ENCODE peak calls at places on chromosomes 4 and X, in five cellular contexts. W is left lung, M is uterus, C is heart right ventricle, V is thyroid gland. U is an unnamed sample.

GRCh38 chrX:16213970-16214369 is 46.7 kb downstream of the MAGEB17 start:
- DNase-seq in M (no peak), W (no peak), V (no peak), C (no peak), U (no peak)

GRCh38 chr4:127586922-127587571 is 45.7 kb upstream of the INTU start:
- DNase-seq in V (peak; percentile 8), C (no peak), W (no peak), M (no peak), U (no peak)

GRCh38 chrX:81206471-81206870 is 4.6 kb downstream of the SH3BGRL start:
- DNase-seq in V (no peak), W (no peak), C (no peak), M (no peak), U (no peak)

GRCh38 chrX:115467961-115468360 is 93.0 kb upstream of the PLS3 start:
- DNase-seq in C (no peak), V (no peak), W (no peak), M (no peak), U (no peak)

GRCh38 chrX:41922125-41922521 is 1.2 kb downstream of the CASK start:
- DNase-seq in V (no peak), C (no peak), W (no peak), M (no peak), U (no peak)

GRCh38 chr4:73341454-73341853 is 62.6 kb upstream of the ALB start:
- DNase-seq in C (no peak), W (no peak), M (no peak), V (no peak), U (no peak)

GRCh38 chr4:146132445-146132844 is 43.1 kb upstream of the LSM6 start:
- DNase-seq in C (no peak), W (no peak), V (no peak), M (no peak), U (no peak)

GRCh38 chr4:179858221-179858620 is 2385.0 kb upstream of the TENM3 start:
- DNase-seq in W (no peak), C (no peak), V (no peak), M (no peak), U (no peak)

GRCh38 chrX:132071260-132071659 is 48.2 kb downstream of the STK26 start:
- DNase-seq in V (no peak), C (no peak), M (no peak), W (no peak), U (no peak)

DNA sequence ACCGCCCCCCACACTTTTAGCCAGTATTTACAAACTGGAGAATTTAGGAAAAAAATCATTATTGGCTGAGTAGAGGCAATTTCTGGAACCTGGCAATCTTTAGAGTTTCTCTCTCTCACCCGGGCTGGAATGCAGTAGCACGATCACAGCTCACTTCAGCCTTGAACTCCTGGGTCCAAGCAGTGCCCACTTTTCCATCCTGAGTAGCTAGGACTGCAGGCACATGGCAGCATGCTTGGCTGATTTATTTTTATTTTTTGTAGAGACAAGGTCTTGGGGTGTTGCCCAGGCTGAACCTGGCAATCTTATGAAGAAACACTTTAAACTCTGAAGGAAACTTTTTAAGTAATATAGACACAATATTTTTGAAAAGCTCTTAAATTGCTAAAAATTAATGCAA is 120.1 kb downstream of the AFF1 start:
- DNase-seq in W (no peak), C (no peak), M (no peak), V (peak; percentile 68), U (no peak)
- H3K4me1 ChIP-seq in W (peaks cover 72% of the 10 kb centered on the region), C (peaks cover 99% of the 10 kb centered on the region), M (peaks cover 40% of the 10 kb centered on the region), V (peaks cover 98% of the 10 kb centered on the region), U (peaks cover 98% of the 10 kb centered on the region)

GRCh38 chr4:86978709-86979108 is 43.9 kb downstream of the AFF1 start:
- DNase-seq in C (no peak), V (no peak), M (no peak), W (no peak), U (no peak)
- H3K4me1 ChIP-seq in C (peaks cover 7% of the 10 kb centered on the region), V (peaks cover 9% of the 10 kb centered on the region), M (no peaks in the 10 kb centered on the region), W (peaks cover 48% of the 10 kb centered on the region), U (peaks cover 10% of the 10 kb centered on the region)

GRCh38 chrX:71623714-71624113 is 5.4 kb upstream of the CXCR3 start:
- DNase-seq in M (no peak), C (no peak), V (no peak), W (no peak), U (no peak)
- H3K4me1 ChIP-seq in M (no peaks in the 10 kb centered on the region), C (peaks cover 23% of the 10 kb centered on the region), V (peaks cover 37% of the 10 kb centered on the region), W (peaks cover 19% of the 10 kb centered on the region), U (peaks cover 17% of the 10 kb centered on the region)

GRCh38 chr4:117267317-117267716 is 181.9 kb upstream of the TRAM1L1 start:
- DNase-seq in M (no peak), V (no peak), W (no peak), C (no peak), U (no peak)

GRCh38 chr4:117264072-117264471 is 178.7 kb upstream of the TRAM1L1 start:
- DNase-seq in M (no peak), C (no peak), W (no peak), V (no peak), U (no peak)
- H3K4me1 ChIP-seq in M (no peaks in the 10 kb centered on the region), C (no peaks in the 10 kb centered on the region), W (no peaks in the 10 kb centered on the region), V (no peaks in the 10 kb centered on the region), U (no peaks in the 10 kb centered on the region)

DNA sequence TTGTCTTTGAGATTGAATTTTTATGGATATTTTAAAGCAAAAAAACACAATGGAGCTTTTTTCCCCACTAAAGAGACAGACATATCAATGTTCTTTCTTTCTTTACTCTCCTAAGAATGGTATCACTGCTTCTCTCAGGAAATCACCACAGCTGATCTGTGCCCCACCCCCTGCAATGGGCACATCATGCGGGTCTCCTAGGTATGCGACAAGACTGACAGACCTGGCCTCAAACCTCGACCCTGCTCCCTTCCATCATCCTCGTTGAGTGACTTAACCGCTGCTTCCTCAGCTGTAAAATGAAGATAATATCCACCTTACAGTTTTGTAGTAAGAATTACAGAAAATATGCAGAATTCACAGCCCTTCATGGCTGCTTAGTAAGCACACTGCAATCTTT is 58.3 kb downstream of the LEF1 start:
- DNase-seq in W (no peak), V (no peak), C (no peak), M (no peak), U (no peak)
- H3K4me1 ChIP-seq in W (no peaks in the 10 kb centered on the region), V (peaks cover 13% of the 10 kb centered on the region), C (peaks cover 3% of the 10 kb centered on the region), M (no peaks in the 10 kb centered on the region), U (no peaks in the 10 kb centered on the region)

GRCh38 chr4:189763573-189763972 is 177.1 kb upstream of the FRG1 start:
- DNase-seq in C (no peak), M (no peak), V (no peak), W (no peak), U (no peak)

GRCh38 chr4:189773909-189774308 is 166.8 kb upstream of the FRG1 start:
- DNase-seq in M (no peak), W (no peak), V (no peak), C (no peak), U (no peak)

GRCh38 chr4:189765271-189765670 is 175.4 kb upstream of the FRG1 start:
- DNase-seq in V (no peak), M (no peak), C (no peak), W (no peak), U (no peak)

GRCh38 chr4:189771696-189772361 is 168.8 kb upstream of the FRG1 start:
- DNase-seq in V (no peak), C (no peak), M (no peak), W (no peak), U (no peak)

GRCh38 chr4:189769131-189769530 is 171.5 kb upstream of the FRG1 start:
- DNase-seq in W (no peak), V (no peak), C (no peak), M (no peak), U (no peak)
- H3K4me1 ChIP-seq in W (no peaks in the 10 kb centered on the region), V (no peaks in the 10 kb centered on the region), C (no peaks in the 10 kb centered on the region), M (no peaks in the 10 kb centered on the region), U (no peaks in the 10 kb centered on the region)

GRCh38 chr4:7876096-7876993 is 63.3 kb downstream of the AFAP1 start:
- DNase-seq in V (no peak), M (no peak), C (no peak), W (no peak), U (no peak)
- H3K4me1 ChIP-seq in V (peaks cover 17% of the 10 kb centered on the region), M (no peaks in the 10 kb centered on the region), C (peaks cover 61% of the 10 kb centered on the region), W (no peaks in the 10 kb centered on the region), U (peaks cover 3% of the 10 kb centered on the region)

U was measured in heart left ventricle.